ENCODE peak calls at places on chromosomes 11 and 22, in ten cellular contexts. J is colonic mucosa; A is HAP-1; L is mammary epithelial cell; X is ovary; R is BJ; Q is iPS DF 6.9; G is upper lobe of right lung; V is CD8-positive, alpha-beta T cell; S is heart left ventricle. P is an unnamed sample. For H3K27me3 and H3K36me3, the result is how much of the 10 kb centered on the place peaks cover.

GRCh38 chr11:74725701-74726100 is 5.5 kb downstream of the CHRDL2 start:
- DNase-seq in R (no peak), G (no peak), A (no peak), J (no peak), Q (no peak), X (no peak), S (no peak), L (no peak), V (no peak), P (no peak)

GRCh38 chr11:107840120-107840479 is 18.5 kb downstream of the SLC35F2 start:
- DNase-seq in R (no peak), G (no peak), Q (no peak), V (no peak), X (no peak), L (no peak), A (no peak), J (no peak), S (no peak), P (no peak)

GRCh38 chr11:125724125-125724524 is 22.0 kb upstream of the PATE1 start:
- DNase-seq in V (no peak), L (peak), S (no peak), Q (no peak), G (no peak), X (no peak), R (no peak), A (no peak), J (no peak), P (peak)

GRCh38 chr22:28012811-28013460 is 93.9 kb upstream of the PITPNB start:
- DNase-seq in A (no peak), Q (no peak), R (no peak), S (no peak), V (no peak), X (no peak), L (peak), G (no peak), J (no peak), P (no peak)

GRCh38 chr11:27183672-27184457 is 143.2 kb downstream of the BBOX1 start:
- DNase-seq in A (peak), V (peak), J (peak), G (no peak), L (peak), Q (peak), X (peak), R (no peak), S (peak), P (peak)

GRCh38 chr22:30116362-30117117 is 36.3 kb downstream of the HORMAD2 start:
- DNase-seq in X (no peak), A (no peak), V (no peak), S (no peak), L (peak), R (no peak), J (no peak), Q (no peak), G (no peak), P (no peak)

GRCh38 chr11:20611892-20612291 is 12.5 kb downstream of the SLC6A5 start:
- DNase-seq in Q (no peak), V (no peak), A (no peak), G (no peak), L (no peak), X (no peak), J (no peak), S (no peak), R (no peak), P (no peak)

GRCh38 chr11:15705886-15706285 is 591.2 kb downstream of the INSC start:
- DNase-seq in Q (no peak), V (no peak), X (no peak), S (no peak), J (no peak), L (no peak), G (no peak), R (no peak), A (no peak), P (no peak)

GRCh38 chr11:72257551-72257950 is 13.6 kb upstream of the PHOX2A start:
- DNase-seq in Q (no peak), A (no peak), J (no peak), S (no peak), V (no peak), G (no peak), X (no peak), R (peak), L (no peak), P (no peak)

GRCh38 chr22:43889366-43890253 is 2.2 kb downstream of the PNPLA5 start:
- DNase-seq in X (no peak), S (no peak), A (no peak), Q (no peak), V (no peak), G (peak), R (no peak), L (peak), J (no peak), P (peak)

GRCh38 chr11:104895619-104896018 is 2.6 kb downstream of the CASP12 start:
- DNase-seq in S (no peak), R (no peak), L (no peak), Q (no peak), G (no peak), J (no peak), A (no peak), X (no peak), V (no peak), P (no peak)

GRCh38 chr11:122748968-122749687 is 89.2 kb upstream of the CRTAM start:
- DNase-seq in Q (no peak), S (no peak), L (peak), J (no peak), A (peak), R (peak), G (peak), V (peak), X (no peak), P (no peak)

GRCh38 chr11:75283391-75283931 is 42.9 kb downstream of the TPBGL start:
- DNase-seq in L (no peak), V (no peak), J (no peak), X (no peak), R (no peak), S (no peak), A (no peak), Q (no peak), G (no peak), P (peak)

GRCh38 chr11:96317576-96317975 is 25.4 kb downstream of the MAML2 start:
- DNase-seq in J (no peak), L (no peak), A (no peak), V (no peak), G (no peak), X (no peak), S (no peak), Q (no peak), R (no peak), P (no peak)

GRCh38 chr11:108135845-108136599 is 14.7 kb downstream of the ACAT1 start:
- DNase-seq in X (no peak), G (no peak), R (no peak), L (peak), S (no peak), Q (no peak), A (no peak), V (no peak), J (no peak), P (no peak)

GRCh38 chr11:62925308-62925707 is 4.1 kb upstream of the CHRM1 start:
- DNase-seq in A (no peak), X (no peak), L (no peak), V (no peak), Q (no peak), R (no peak), J (no peak), G (no peak), S (no peak), P (peak)

GRCh38 chr22:38966379-38966700 is 8.9 kb downstream of the APOBEC3A start:
- DNase-seq in A (no peak), R (no peak), L (no peak), X (no peak), V (no peak), J (no peak), G (no peak), S (no peak), Q (no peak), P (peak)

GRCh38 chr22:45645150-45645525 is 26.5 kb upstream of the ATXN10 start:
- DNase-seq in R (no peak), G (no peak), V (no peak), S (no peak), L (no peak), Q (no peak), A (no peak), J (no peak), X (no peak), P (no peak)
- H3K27me3 ChIP-seq in R (under half), G (under half), V (under half), S (under half), L (under half), Q (under half), A (under half), J (under half), X (under half), P (under half)

GRCh38 chr11:34623463-34623862 is 2.6 kb downstream of the EHF start:
- DNase-seq in J (peak), V (no peak), X (no peak), R (no peak), Q (no peak), L (no peak), A (no peak), S (no peak), G (no peak), P (no peak)
- H3K4me3 ChIP-seq in J (peak), V (no peak), X (no peak), R (no peak), Q (no peak), L (no peak), A (no peak), S (no peak), G (peak), P (no peak)

DNA sequence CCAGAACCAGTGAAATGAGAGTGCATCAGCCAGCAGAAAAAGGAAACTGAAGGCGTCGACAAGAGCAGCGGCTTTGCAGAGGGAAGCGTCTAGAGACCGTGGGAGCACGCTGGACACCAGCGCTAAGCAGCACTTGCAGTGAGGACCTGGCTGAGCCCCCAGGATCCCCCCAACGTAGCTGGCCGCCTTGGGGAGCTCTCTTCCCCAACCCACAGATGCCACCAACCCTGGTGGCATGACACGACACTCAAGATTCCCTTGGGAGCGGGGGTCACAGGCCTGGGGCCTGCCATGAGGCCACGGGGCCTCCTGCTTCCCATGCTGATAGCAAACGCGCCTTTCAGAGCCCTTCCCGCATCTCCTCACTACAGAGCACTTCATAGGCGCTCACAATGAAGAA is 13.4 kb upstream of the TESMIN start:
- DNase-seq in S (no peak), Q (no peak), G (no peak), R (no peak), X (no peak), J (no peak), A (no peak), V (no peak), L (no peak), P (no peak)
- H3K36me3 ChIP-seq in S (under half), Q (under half), G (half or more), R (under half), X (under half), J (under half), A (under half), V (under half), L (under half), P (under half)

DNA sequence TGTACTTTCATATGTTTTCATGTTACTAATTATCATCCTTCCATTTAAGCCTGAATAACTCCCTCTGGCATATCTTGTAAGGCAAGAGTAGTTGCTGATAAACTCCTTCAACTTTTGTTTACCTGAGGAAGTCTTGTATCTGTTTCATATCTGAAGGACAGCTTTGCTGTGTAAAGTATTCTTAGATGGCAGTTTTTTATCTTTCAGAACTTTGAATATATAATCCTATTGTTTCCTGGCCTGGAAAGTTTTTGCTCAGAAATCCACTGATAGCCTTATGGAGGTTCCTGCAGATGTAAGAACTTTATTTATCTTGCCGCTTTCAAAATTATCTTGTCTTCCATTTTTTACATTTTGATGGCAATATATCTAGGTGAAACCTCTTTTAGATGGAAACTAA is 69.1 kb downstream of the KCNQ1OT1 start:
- DNase-seq in J (no peak), Q (no peak), L (no peak), S (no peak), R (no peak), G (no peak), X (no peak), V (no peak), A (no peak), P (no peak)
- H3K27me3 ChIP-seq in J (under half), Q (under half), L (under half), S (under half), R (under half), G (under half), X (under half), V (under half), A (under half), P (under half)

GRCh38 chr11:109264128-109264527 is 157.9 kb upstream of the C11orf87 start:
- DNase-seq in V (no peak), A (no peak), G (no peak), L (no peak), J (no peak), R (no peak), S (no peak), X (no peak), Q (no peak), P (no peak)
- H3K4me3 ChIP-seq in V (no peak), A (no peak), G (no peak), L (no peak), J (no peak), R (no peak), S (no peak), X (no peak), Q (no peak), P (no peak)

GRCh38 chr22:22558972-22559603 is at the start of gene PRAME:
- DNase-seq in V (peak), A (peak), Q (peak), G (peak), X (peak), R (no peak), S (no peak), J (peak), L (no peak), P (peak)
- H3K36me3 ChIP-seq in V (under half), A (under half), Q (under half), G (under half), X (under half), R (under half), S (under half), J (under half), L (under half), P (under half)